ENCODE peak calls at places on chromosomes 11 and 22, in four cellular contexts. One of them, this sample, is unnamed.

GRCh38 chr11:114010931-114011330 is 36.0 kb downstream of the HTR3A start:
- DNase-seq in activated CD8-positive, alpha-beta memory T cell treated with anti-CD3 and anti-CD28 coated beads, Interleukin-2, amount 10 ng/mL, durations not matched to agents 7 days and 5 days: no peak
- DNase-seq in stimulated activated CD4-positive, alpha-beta T cell treated with anti-CD3 and anti-CD28 coated beads, TNF-alpha, amount 100 ng/mL, for 48 hours: no peak
- DNase-seq in fibroblast of the aortic adventitia: no peak
- DNase-seq in this sample: no peak

GRCh38 chr11:94046796-94047195 is 25.6 kb downstream of the HEPHL1 start:
- DNase-seq in stimulated activated CD4-positive, alpha-beta T cell treated with anti-CD3 and anti-CD28 coated beads, TNF-alpha, amount 100 ng/mL, for 48 hours: no peak
- DNase-seq in activated CD8-positive, alpha-beta memory T cell treated with anti-CD3 and anti-CD28 coated beads, Interleukin-2, amount 10 ng/mL, durations not matched to agents 7 days and 5 days: no peak
- DNase-seq in fibroblast of the aortic adventitia: no peak
- DNase-seq in this sample: no peak

GRCh38 chr22:46748948-46749681 is 11.1 kb upstream of the CERK start:
- DNase-seq in stimulated activated CD4-positive, alpha-beta T cell treated with anti-CD3 and anti-CD28 coated beads, TNF-alpha, amount 100 ng/mL, for 48 hours: no peak
- DNase-seq in activated CD8-positive, alpha-beta memory T cell treated with anti-CD3 and anti-CD28 coated beads, Interleukin-2, amount 10 ng/mL, durations not matched to agents 7 days and 5 days: peak; percentile 81
- DNase-seq in fibroblast of the aortic adventitia: peak; percentile 46
- DNase-seq in this sample: peak; percentile 41

GRCh38 chr11:11988099-11988651 is 20.3 kb downstream of the DKK3 start:
- DNase-seq in fibroblast of the aortic adventitia: peak; percentile 30
- DNase-seq in stimulated activated CD4-positive, alpha-beta T cell treated with anti-CD3 and anti-CD28 coated beads, TNF-alpha, amount 100 ng/mL, for 48 hours: no peak
- DNase-seq in activated CD8-positive, alpha-beta memory T cell treated with anti-CD3 and anti-CD28 coated beads, Interleukin-2, amount 10 ng/mL, durations not matched to agents 7 days and 5 days: no peak
- DNase-seq in this sample: peak; percentile 52

GRCh38 chr22:24108073-24108472 is 73.2 kb upstream of the SUSD2 start:
- DNase-seq in stimulated activated CD4-positive, alpha-beta T cell treated with anti-CD3 and anti-CD28 coated beads, TNF-alpha, amount 100 ng/mL, for 48 hours: no peak
- DNase-seq in fibroblast of the aortic adventitia: no peak
- DNase-seq in activated CD8-positive, alpha-beta memory T cell treated with anti-CD3 and anti-CD28 coated beads, Interleukin-2, amount 10 ng/mL, durations not matched to agents 7 days and 5 days: no peak
- DNase-seq in this sample: no peak

GRCh38 chr22:48918585-48919186 is 909.0 kb downstream of the BRD1 start:
- DNase-seq in activated CD8-positive, alpha-beta memory T cell treated with anti-CD3 and anti-CD28 coated beads, Interleukin-2, amount 10 ng/mL, durations not matched to agents 7 days and 5 days: peak; percentile 7
- DNase-seq in stimulated activated CD4-positive, alpha-beta T cell treated with anti-CD3 and anti-CD28 coated beads, TNF-alpha, amount 100 ng/mL, for 48 hours: no peak
- DNase-seq in fibroblast of the aortic adventitia: no peak
- DNase-seq in this sample: no peak

GRCh38 chr11:35735903-35736302 is 73.3 kb downstream of the TRIM44 start:
- DNase-seq in stimulated activated CD4-positive, alpha-beta T cell treated with anti-CD3 and anti-CD28 coated beads, TNF-alpha, amount 100 ng/mL, for 48 hours: no peak
- DNase-seq in fibroblast of the aortic adventitia: no peak
- DNase-seq in activated CD8-positive, alpha-beta memory T cell treated with anti-CD3 and anti-CD28 coated beads, Interleukin-2, amount 10 ng/mL, durations not matched to agents 7 days and 5 days: no peak
- DNase-seq in this sample: peak; percentile 69

GRCh38 chr11:101428918-101429317 is 154.9 kb downstream of the TRPC6 start:
- DNase-seq in fibroblast of the aortic adventitia: peak; percentile 29
- DNase-seq in stimulated activated CD4-positive, alpha-beta T cell treated with anti-CD3 and anti-CD28 coated beads, TNF-alpha, amount 100 ng/mL, for 48 hours: no peak
- DNase-seq in activated CD8-positive, alpha-beta memory T cell treated with anti-CD3 and anti-CD28 coated beads, Interleukin-2, amount 10 ng/mL, durations not matched to agents 7 days and 5 days: no peak
- DNase-seq in this sample: peak; percentile 39

GRCh38 chr11:1619449-1619848 is 2.5 kb downstream of the KRTAP5-4 start:
- DNase-seq in activated CD8-positive, alpha-beta memory T cell treated with anti-CD3 and anti-CD28 coated beads, Interleukin-2, amount 10 ng/mL, durations not matched to agents 7 days and 5 days: no peak
- DNase-seq in fibroblast of the aortic adventitia: no peak
- DNase-seq in stimulated activated CD4-positive, alpha-beta T cell treated with anti-CD3 and anti-CD28 coated beads, TNF-alpha, amount 100 ng/mL, for 48 hours: no peak
- DNase-seq in this sample: no peak

GRCh38 chr11:62497132-62497915 is 49.3 kb downstream of the AHNAK start:
- DNase-seq in stimulated activated CD4-positive, alpha-beta T cell treated with anti-CD3 and anti-CD28 coated beads, TNF-alpha, amount 100 ng/mL, for 48 hours: peak; percentile 3
- DNase-seq in fibroblast of the aortic adventitia: peak; percentile 67
- DNase-seq in activated CD8-positive, alpha-beta memory T cell treated with anti-CD3 and anti-CD28 coated beads, Interleukin-2, amount 10 ng/mL, durations not matched to agents 7 days and 5 days: peak; percentile 53
- DNase-seq in this sample: peak; percentile 79

GRCh38 chr11:115920841-115921480 is 416.7 kb upstream of the CADM1 start:
- DNase-seq in activated CD8-positive, alpha-beta memory T cell treated with anti-CD3 and anti-CD28 coated beads, Interleukin-2, amount 10 ng/mL, durations not matched to agents 7 days and 5 days: no peak
- DNase-seq in stimulated activated CD4-positive, alpha-beta T cell treated with anti-CD3 and anti-CD28 coated beads, TNF-alpha, amount 100 ng/mL, for 48 hours: no peak
- DNase-seq in fibroblast of the aortic adventitia: no peak
- DNase-seq in this sample: no peak

GRCh38 chr22:42428760-42429159 is 3.4 kb downstream of the NFAM1 start:
- DNase-seq in activated CD8-positive, alpha-beta memory T cell treated with anti-CD3 and anti-CD28 coated beads, Interleukin-2, amount 10 ng/mL, durations not matched to agents 7 days and 5 days: no peak
- DNase-seq in stimulated activated CD4-positive, alpha-beta T cell treated with anti-CD3 and anti-CD28 coated beads, TNF-alpha, amount 100 ng/mL, for 48 hours: no peak
- DNase-seq in fibroblast of the aortic adventitia: no peak
- DNase-seq in this sample: no peak

This sample was measured in fibroblast of pulmonary artery.